ENCODE peak calls at places on chromosome 13, in five cellular contexts. One of them, this sample, is unnamed.

GRCh38 chr13:92224052-92224821 is 825.8 kb downstream of the GPC5 start:
- DNase-seq in tibial nerve: no peak
- DNase-seq in PC-3: no peak
- DNase-seq in activated CD4-positive, CD25-positive, alpha-beta regulatory T cell treated with anti-CD3 and anti-CD28 coated beads, Interleukin-2, amount 50 U/mL, for 16 hours: no peak
- DNase-seq in NCI-H460: no peak
- DNase-seq in this sample: no peak

GRCh38 chr13:39941236-39941635 is 285.8 kb downstream of the COG6 start:
- DNase-seq in PC-3: no peak
- DNase-seq in tibial nerve: no peak
- DNase-seq in NCI-H460: no peak
- DNase-seq in activated CD4-positive, CD25-positive, alpha-beta regulatory T cell treated with anti-CD3 and anti-CD28 coated beads, Interleukin-2, amount 50 U/mL, for 16 hours: no peak
- DNase-seq in this sample: no peak

GRCh38 chr13:37747071-37747612 is 122.4 kb downstream of the TRPC4 start:
- DNase-seq in tibial nerve: no peak
- DNase-seq in PC-3: peak
- DNase-seq in activated CD4-positive, CD25-positive, alpha-beta regulatory T cell treated with anti-CD3 and anti-CD28 coated beads, Interleukin-2, amount 50 U/mL, for 16 hours: no peak
- DNase-seq in NCI-H460: peak
- DNase-seq in this sample: peak

GRCh38 chr13:51804295-51805172 is 571 bp upstream of the DHRS12 start:
- DNase-seq in tibial nerve: no peak
- DNase-seq in activated CD4-positive, CD25-positive, alpha-beta regulatory T cell treated with anti-CD3 and anti-CD28 coated beads, Interleukin-2, amount 50 U/mL, for 16 hours: no peak
- DNase-seq in PC-3: no peak
- DNase-seq in NCI-H460: no peak
- DNase-seq in this sample: no peak

GRCh38 chr13:23674795-23675640 is 104.8 kb downstream of the TNFRSF19 start:
- DNase-seq in tibial nerve: no peak
- DNase-seq in NCI-H460: peak
- DNase-seq in activated CD4-positive, CD25-positive, alpha-beta regulatory T cell treated with anti-CD3 and anti-CD28 coated beads, Interleukin-2, amount 50 U/mL, for 16 hours: no peak
- DNase-seq in PC-3: peak
- DNase-seq in this sample: no peak

GRCh38 chr13:29587645-29588044 is 7.8 kb downstream of the SLC7A1 start:
- DNase-seq in tibial nerve: no peak
- DNase-seq in NCI-H460: no peak
- DNase-seq in activated CD4-positive, CD25-positive, alpha-beta regulatory T cell treated with anti-CD3 and anti-CD28 coated beads, Interleukin-2, amount 50 U/mL, for 16 hours: no peak
- DNase-seq in PC-3: no peak
- DNase-seq in this sample: no peak

GRCh38 chr13:89554801-89555200 is 1792.7 kb upstream of the MIR17HG start:
- DNase-seq in tibial nerve: no peak
- DNase-seq in NCI-H460: no peak
- DNase-seq in PC-3: peak
- DNase-seq in activated CD4-positive, CD25-positive, alpha-beta regulatory T cell treated with anti-CD3 and anti-CD28 coated beads, Interleukin-2, amount 50 U/mL, for 16 hours: no peak
- DNase-seq in this sample: peak

GRCh38 chr13:112205990-112206389 is 139.0 kb downstream of the SOX1 start:
- DNase-seq in NCI-H460: no peak
- DNase-seq in activated CD4-positive, CD25-positive, alpha-beta regulatory T cell treated with anti-CD3 and anti-CD28 coated beads, Interleukin-2, amount 50 U/mL, for 16 hours: no peak
- DNase-seq in PC-3: no peak
- DNase-seq in tibial nerve: no peak
- DNase-seq in this sample: no peak

GRCh38 chr13:94009696-94010095 is 469.8 kb downstream of the DCT start:
- DNase-seq in PC-3: peak
- DNase-seq in tibial nerve: no peak
- DNase-seq in activated CD4-positive, CD25-positive, alpha-beta regulatory T cell treated with anti-CD3 and anti-CD28 coated beads, Interleukin-2, amount 50 U/mL, for 16 hours: no peak
- DNase-seq in NCI-H460: no peak
- DNase-seq in this sample: no peak

GRCh38 chr13:22423261-22423660 is 752.4 kb downstream of the FGF9 start:
- DNase-seq in PC-3: no peak
- DNase-seq in tibial nerve: no peak
- DNase-seq in activated CD4-positive, CD25-positive, alpha-beta regulatory T cell treated with anti-CD3 and anti-CD28 coated beads, Interleukin-2, amount 50 U/mL, for 16 hours: no peak
- DNase-seq in NCI-H460: no peak
- DNase-seq in this sample: no peak

GRCh38 chr13:27489456-27489855 is 39.1 kb upstream of the MTIF3 start:
- DNase-seq in NCI-H460: no peak
- DNase-seq in activated CD4-positive, CD25-positive, alpha-beta regulatory T cell treated with anti-CD3 and anti-CD28 coated beads, Interleukin-2, amount 50 U/mL, for 16 hours: no peak
- DNase-seq in tibial nerve: no peak
- DNase-seq in PC-3: no peak
- DNase-seq in this sample: no peak

GRCh38 chr13:28597641-28598040 is 61.3 kb upstream of the POMP start:
- DNase-seq in activated CD4-positive, CD25-positive, alpha-beta regulatory T cell treated with anti-CD3 and anti-CD28 coated beads, Interleukin-2, amount 50 U/mL, for 16 hours: no peak
- DNase-seq in tibial nerve: no peak
- DNase-seq in NCI-H460: no peak
- DNase-seq in PC-3: no peak
- DNase-seq in this sample: no peak

GRCh38 chr13:111115051-111115840 is at the start of gene ARHGEF7:
- DNase-seq in tibial nerve: no peak
- DNase-seq in NCI-H460: no peak
- DNase-seq in activated CD4-positive, CD25-positive, alpha-beta regulatory T cell treated with anti-CD3 and anti-CD28 coated beads, Interleukin-2, amount 50 U/mL, for 16 hours: no peak
- DNase-seq in PC-3: no peak
- DNase-seq in this sample: no peak

GRCh38 chr13:29594310-29594709 is 1.2 kb downstream of the SLC7A1 start:
- DNase-seq in tibial nerve: no peak
- DNase-seq in NCI-H460: peak
- DNase-seq in activated CD4-positive, CD25-positive, alpha-beta regulatory T cell treated with anti-CD3 and anti-CD28 coated beads, Interleukin-2, amount 50 U/mL, for 16 hours: no peak
- DNase-seq in PC-3: peak
- DNase-seq in this sample: peak

GRCh38 chr13:91744284-91744683 is 345.9 kb downstream of the GPC5 start:
- DNase-seq in PC-3: no peak
- DNase-seq in NCI-H460: no peak
- DNase-seq in tibial nerve: no peak
- DNase-seq in activated CD4-positive, CD25-positive, alpha-beta regulatory T cell treated with anti-CD3 and anti-CD28 coated beads, Interleukin-2, amount 50 U/mL, for 16 hours: no peak
- DNase-seq in this sample: no peak

GRCh38 chr13:38191016-38191415 is 158.6 kb upstream of the UFM1 start:
- DNase-seq in PC-3: no peak
- DNase-seq in NCI-H460: no peak
- DNase-seq in tibial nerve: no peak
- DNase-seq in activated CD4-positive, CD25-positive, alpha-beta regulatory T cell treated with anti-CD3 and anti-CD28 coated beads, Interleukin-2, amount 50 U/mL, for 16 hours: no peak
- DNase-seq in this sample: no peak

GRCh38 chr13:111526922-111527321 is 206.5 kb downstream of the TEX29 start:
- DNase-seq in PC-3: no peak
- DNase-seq in tibial nerve: no peak
- DNase-seq in activated CD4-positive, CD25-positive, alpha-beta regulatory T cell treated with anti-CD3 and anti-CD28 coated beads, Interleukin-2, amount 50 U/mL, for 16 hours: no peak
- DNase-seq in NCI-H460: no peak
- DNase-seq in this sample: no peak

GRCh38 chr13:113564331-113565023 is 20.1 kb upstream of the TFDP1 start:
- DNase-seq in activated CD4-positive, CD25-positive, alpha-beta regulatory T cell treated with anti-CD3 and anti-CD28 coated beads, Interleukin-2, amount 50 U/mL, for 16 hours: no peak
- DNase-seq in PC-3: no peak
- DNase-seq in tibial nerve: no peak
- DNase-seq in NCI-H460: no peak
- DNase-seq in this sample: no peak

GRCh38 chr13:105341758-105342157 is 1193.7 kb downstream of the EFNB2 start:
- DNase-seq in tibial nerve: no peak
- DNase-seq in PC-3: no peak
- DNase-seq in activated CD4-positive, CD25-positive, alpha-beta regulatory T cell treated with anti-CD3 and anti-CD28 coated beads, Interleukin-2, amount 50 U/mL, for 16 hours: no peak
- DNase-seq in NCI-H460: no peak
- DNase-seq in this sample: no peak

GRCh38 chr13:111241862-111242261 is 78.6 kb upstream of the TEX29 start:
- DNase-seq in tibial nerve: no peak
- DNase-seq in PC-3: no peak
- DNase-seq in NCI-H460: no peak
- DNase-seq in activated CD4-positive, CD25-positive, alpha-beta regulatory T cell treated with anti-CD3 and anti-CD28 coated beads, Interleukin-2, amount 50 U/mL, for 16 hours: no peak
- DNase-seq in this sample: no peak

GRCh38 chr13:79810018-79810417 is 329.1 kb downstream of the NDFIP2 start:
- DNase-seq in PC-3: no peak
- DNase-seq in activated CD4-positive, CD25-positive, alpha-beta regulatory T cell treated with anti-CD3 and anti-CD28 coated beads, Interleukin-2, amount 50 U/mL, for 16 hours: no peak
- DNase-seq in tibial nerve: no peak
- DNase-seq in NCI-H460: no peak
- DNase-seq in this sample: no peak

GRCh38 chr13:95201814-95202521 is 99.3 kb downstream of the ABCC4 start:
- DNase-seq in tibial nerve: no peak
- DNase-seq in PC-3: no peak
- DNase-seq in activated CD4-positive, CD25-positive, alpha-beta regulatory T cell treated with anti-CD3 and anti-CD28 coated beads, Interleukin-2, amount 50 U/mL, for 16 hours: no peak
- DNase-seq in NCI-H460: no peak
- DNase-seq in this sample: no peak

GRCh38 chr13:66574606-66575005 is 655.5 kb downstream of the PCDH9 start:
- DNase-seq in tibial nerve: no peak
- DNase-seq in PC-3: no peak
- DNase-seq in activated CD4-positive, CD25-positive, alpha-beta regulatory T cell treated with anti-CD3 and anti-CD28 coated beads, Interleukin-2, amount 50 U/mL, for 16 hours: no peak
- DNase-seq in NCI-H460: no peak
- DNase-seq in this sample: no peak

GRCh38 chr13:88384542-88384941 is 713.4 kb downstream of the SLITRK5 start:
- DNase-seq in activated CD4-positive, CD25-positive, alpha-beta regulatory T cell treated with anti-CD3 and anti-CD28 coated beads, Interleukin-2, amount 50 U/mL, for 16 hours: no peak
- DNase-seq in PC-3: no peak
- DNase-seq in tibial nerve: no peak
- DNase-seq in NCI-H460: no peak
- DNase-seq in this sample: no peak

GRCh38 chr13:23202383-23202782 is 21.6 kb downstream of the SGCG start:
- DNase-seq in tibial nerve: no peak
- DNase-seq in PC-3: no peak
- DNase-seq in activated CD4-positive, CD25-positive, alpha-beta regulatory T cell treated with anti-CD3 and anti-CD28 coated beads, Interleukin-2, amount 50 U/mL, for 16 hours: no peak
- DNase-seq in NCI-H460: no peak
- DNase-seq in this sample: no peak

GRCh38 chr13:50796463-50796862 is 47.0 kb downstream of the DLEU7 start:
- DNase-seq in activated CD4-positive, CD25-positive, alpha-beta regulatory T cell treated with anti-CD3 and anti-CD28 coated beads, Interleukin-2, amount 50 U/mL, for 16 hours: no peak
- DNase-seq in NCI-H460: no peak
- DNase-seq in PC-3: no peak
- DNase-seq in tibial nerve: no peak
- DNase-seq in this sample: no peak

GRCh38 chr13:42396901-42397670 is 125.1 kb downstream of the AKAP11 start:
- DNase-seq in NCI-H460: no peak
- DNase-seq in tibial nerve: no peak
- DNase-seq in PC-3: peak
- DNase-seq in activated CD4-positive, CD25-positive, alpha-beta regulatory T cell treated with anti-CD3 and anti-CD28 coated beads, Interleukin-2, amount 50 U/mL, for 16 hours: no peak
- DNase-seq in this sample: no peak

GRCh38 chr13:113860051-113860471 is 3.8 kb downstream of the GAS6 start:
- DNase-seq in activated CD4-positive, CD25-positive, alpha-beta regulatory T cell treated with anti-CD3 and anti-CD28 coated beads, Interleukin-2, amount 50 U/mL, for 16 hours: no peak
- DNase-seq in NCI-H460: no peak
- DNase-seq in PC-3: no peak
- DNase-seq in tibial nerve: no peak
- DNase-seq in this sample: no peak

GRCh38 chr13:71493189-71493588 is 373.8 kb downstream of the DACH1 start:
- DNase-seq in PC-3: no peak
- DNase-seq in NCI-H460: no peak
- DNase-seq in tibial nerve: no peak
- DNase-seq in activated CD4-positive, CD25-positive, alpha-beta regulatory T cell treated with anti-CD3 and anti-CD28 coated beads, Interleukin-2, amount 50 U/mL, for 16 hours: no peak
- DNase-seq in this sample: no peak

GRCh38 chr13:52353116-52353718 is 52.8 kb downstream of the THSD1 start:
- DNase-seq in NCI-H460: no peak
- DNase-seq in activated CD4-positive, CD25-positive, alpha-beta regulatory T cell treated with anti-CD3 and anti-CD28 coated beads, Interleukin-2, amount 50 U/mL, for 16 hours: no peak
- DNase-seq in PC-3: no peak
- DNase-seq in tibial nerve: no peak
- DNase-seq in this sample: no peak

GRCh38 chr13:23881408-23881785 is 7.8 kb downstream of the MIPEP start:
- DNase-seq in tibial nerve: no peak
- DNase-seq in NCI-H460: no peak
- DNase-seq in activated CD4-positive, CD25-positive, alpha-beta regulatory T cell treated with anti-CD3 and anti-CD28 coated beads, Interleukin-2, amount 50 U/mL, for 16 hours: no peak
- DNase-seq in PC-3: no peak
- DNase-seq in this sample: no peak

GRCh38 chr13:77574076-77574475 is 38.6 kb downstream of the SCEL start:
- DNase-seq in tibial nerve: no peak
- DNase-seq in NCI-H460: no peak
- DNase-seq in activated CD4-positive, CD25-positive, alpha-beta regulatory T cell treated with anti-CD3 and anti-CD28 coated beads, Interleukin-2, amount 50 U/mL, for 16 hours: no peak
- DNase-seq in PC-3: no peak
- DNase-seq in this sample: no peak